ENCODE peak calls at places on chromosomes 3 and 15, in six cellular contexts. X is nephron progenitor cell, P is ovary, Z is NCI-H460, T is HL-60, S is OCI-LY7. U is an unnamed sample.
A peak's percentile ranks its signal among the peaks of the same experiment; 100 is the strongest.

GRCh38 chr3:10357592-10358308 is 36.8 kb upstream of the SEC13 start:
- DNase-seq in T (peak; percentile 72), P (no peak), Z (no peak), S (peak; percentile 80), X (peak; percentile 23), U (no peak)

GRCh38 chr15:77430213-77430612 is 9.5 kb downstream of the HMG20A start:
- DNase-seq in Z (no peak), S (no peak), X (no peak), P (no peak), T (no peak), U (no peak)

GRCh38 chr3:156509209-156510174 is 45.4 kb downstream of the SSR3 start:
- DNase-seq in X (peak; percentile 18), S (peak; percentile 69), Z (peak; percentile 26), T (no peak), P (no peak), U (peak; percentile 70)

GRCh38 chr3:48088749-48089466 is 72.7 kb upstream of the MAP4 start:
- DNase-seq in Z (peak; percentile 92), S (peak; percentile 96), P (peak; percentile 97), X (peak; percentile 97), T (peak; percentile 86), U (peak; percentile 95)

GRCh38 chr3:115503386-115503785 is 119.9 kb upstream of the GAP43 start:
- DNase-seq in T (no peak), X (no peak), S (no peak), P (no peak), Z (no peak), U (no peak)

GRCh38 chr15:74272812-74273211 is 36.7 kb downstream of the CCDC33 start:
- DNase-seq in X (no peak), Z (no peak), P (no peak), S (no peak), T (no peak), U (peak; percentile 65)

GRCh38 chr3:50364573-50365079 is 5.3 kb upstream of the TMEM115 start:
- DNase-seq in Z (no peak), X (no peak), T (no peak), S (no peak), P (no peak), U (no peak)

GRCh38 chr15:90540768-90541167 is 11.0 kb downstream of the CRTC3 start:
- DNase-seq in P (no peak), S (no peak), X (no peak), T (no peak), Z (no peak), U (no peak)

GRCh38 chr3:53753518-53754183 is 92.6 kb downstream of the CHDH start:
- DNase-seq in Z (no peak), X (no peak), S (peak; percentile 18), P (no peak), T (no peak), U (no peak)

GRCh38 chr15:70376929-70377691 is 279.4 kb upstream of the TLE3 start:
- DNase-seq in P (peak; percentile 42), Z (no peak), X (peak; percentile 63), T (peak; percentile 68), S (no peak), U (peak; percentile 65)

GRCh38 chr3:30437172-30437571 is 169.2 kb upstream of the TGFBR2 start:
- DNase-seq in P (peak; percentile 27), Z (no peak), T (no peak), X (peak; percentile 15), S (no peak), U (no peak)

GRCh38 chr15:93151488-93151887 is 62.5 kb upstream of the RGMA start:
- DNase-seq in X (no peak), Z (no peak), T (no peak), S (no peak), P (no peak), U (no peak)

GRCh38 chr15:73142802-73143762 is 90.8 kb downstream of the NEO1 start:
- DNase-seq in Z (no peak), X (no peak), T (no peak), S (no peak), P (no peak), U (no peak)

GRCh38 chr3:172735014-172735413 is 15.5 kb upstream of the ECT2 start:
- DNase-seq in Z (no peak), S (no peak), P (no peak), X (no peak), T (no peak), U (no peak)

GRCh38 chr15:55084216-55084615 is 112.5 kb downstream of the RSL24D1 start:
- DNase-seq in X (no peak), P (no peak), S (no peak), T (no peak), Z (no peak), U (no peak)

GRCh38 chr3:47113669-47114365 is 50.1 kb downstream of the SETD2 start:
- DNase-seq in P (no peak), T (peak; percentile 13), Z (no peak), X (no peak), S (peak; percentile 61), U (no peak)

GRCh38 chr15:70507772-70508351 is 255.5 kb downstream of the UACA start:
- DNase-seq in P (no peak), X (peak; percentile 24), Z (peak; percentile 98), S (peak; percentile 23), T (peak; percentile 69), U (no peak)

GRCh38 chr3:130395916-130396315 is 50.4 kb downstream of the COL6A5 start:
- DNase-seq in T (no peak), P (no peak), X (no peak), Z (no peak), S (no peak), U (no peak)

GRCh38 chr15:70526221-70526973 is 237.0 kb downstream of the UACA start:
- DNase-seq in P (no peak), T (no peak), X (no peak), Z (no peak), S (peak; percentile 38), U (no peak)

GRCh38 chr3:181510500-181510899 is 201.2 kb upstream of the SOX2 start:
- DNase-seq in T (no peak), Z (no peak), X (no peak), P (no peak), S (no peak), U (no peak)

GRCh38 chr3:46380471-46381215 is 9.9 kb downstream of the CCR5 start:
- DNase-seq in X (no peak), P (no peak), Z (no peak), S (no peak), T (no peak), U (no peak)

GRCh38 chr3:31495971-31496370 is 36.8 kb upstream of the STT3B start:
- DNase-seq in P (no peak), X (no peak), S (no peak), Z (no peak), T (no peak), U (no peak)

U was measured in SK-N-DZ.